ENCODE peak calls at places on chromosomes 4 and X, in four cellular contexts. Z is K562, J is HepG2, X is GM12878. H is an unnamed sample.

GRCh38 chr4:153332936-153333335 is 11.6 kb upstream of the MND1 start:
- DNase-seq in X (no peak), J (no peak), Z (no peak), H (no peak)

GRCh38 chr4:76779740-76780459 is 118.0 kb downstream of the SOWAHB start:
- DNase-seq in X (no peak), Z (no peak), J (no peak), H (no peak)

GRCh38 chrX:129227376-129227775 is 295.9 kb downstream of the SMARCA1 start:
- DNase-seq in Z (no peak), J (no peak), X (no peak), H (no peak)

GRCh38 chr4:17189322-17189721 is 290.9 kb upstream of the LDB2 start:
- DNase-seq in X (no peak), J (no peak), Z (no peak), H (no peak)

GRCh38 chr4:40300371-40301162 is 34.6 kb upstream of the CHRNA9 start:
- DNase-seq in J (no peak), X (no peak), Z (no peak), H (no peak)

GRCh38 chr4:152009046-152009445 is 248.2 kb upstream of the GATB start:
- DNase-seq in J (no peak), Z (no peak), X (no peak), H (no peak)

GRCh38 chr4:61333490-61333889 is 133.4 kb downstream of the ADGRL3 start:
- DNase-seq in Z (no peak), X (no peak), J (no peak), H (no peak)

GRCh38 chrX:3175659-3176438 is 134.6 kb downstream of the ARSF start:
- DNase-seq in X (no peak), J (no peak), Z (no peak), H (no peak)

GRCh38 chr4:25953740-25954139 is 39.7 kb downstream of the SMIM20 start:
- DNase-seq in J (peak), X (no peak), Z (no peak), H (no peak)

GRCh38 chrX:120522820-120523219 is 37.9 kb downstream of the CUL4B start:
- DNase-seq in J (no peak), X (no peak), Z (no peak), H (no peak)

DNA sequence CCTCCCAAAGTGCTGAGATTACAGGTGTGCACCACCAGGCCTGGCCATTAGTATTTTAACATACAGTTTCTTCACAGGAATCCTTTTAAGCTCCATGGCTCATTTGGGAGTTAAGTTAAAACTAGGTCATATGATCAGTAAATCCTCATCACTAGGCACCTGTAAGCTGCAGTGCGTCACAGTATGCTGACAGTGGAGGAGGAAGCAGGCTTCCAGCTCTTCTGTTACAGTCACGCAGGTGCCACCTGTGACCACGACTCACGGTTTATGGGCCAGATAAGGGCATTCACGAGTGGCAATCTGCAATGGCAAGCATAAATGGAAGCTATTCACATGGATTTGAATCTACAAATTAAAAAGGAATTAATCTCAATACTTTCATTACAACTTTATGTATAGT is 129.4 kb upstream of the BCOR start:
- DNase-seq in X (no peak), J (no peak), Z (no peak), H (no peak)
- TF ChIP-seq JUNB in X (no peak), J (no peak), Z (no peak), H (no peak)

DNA sequence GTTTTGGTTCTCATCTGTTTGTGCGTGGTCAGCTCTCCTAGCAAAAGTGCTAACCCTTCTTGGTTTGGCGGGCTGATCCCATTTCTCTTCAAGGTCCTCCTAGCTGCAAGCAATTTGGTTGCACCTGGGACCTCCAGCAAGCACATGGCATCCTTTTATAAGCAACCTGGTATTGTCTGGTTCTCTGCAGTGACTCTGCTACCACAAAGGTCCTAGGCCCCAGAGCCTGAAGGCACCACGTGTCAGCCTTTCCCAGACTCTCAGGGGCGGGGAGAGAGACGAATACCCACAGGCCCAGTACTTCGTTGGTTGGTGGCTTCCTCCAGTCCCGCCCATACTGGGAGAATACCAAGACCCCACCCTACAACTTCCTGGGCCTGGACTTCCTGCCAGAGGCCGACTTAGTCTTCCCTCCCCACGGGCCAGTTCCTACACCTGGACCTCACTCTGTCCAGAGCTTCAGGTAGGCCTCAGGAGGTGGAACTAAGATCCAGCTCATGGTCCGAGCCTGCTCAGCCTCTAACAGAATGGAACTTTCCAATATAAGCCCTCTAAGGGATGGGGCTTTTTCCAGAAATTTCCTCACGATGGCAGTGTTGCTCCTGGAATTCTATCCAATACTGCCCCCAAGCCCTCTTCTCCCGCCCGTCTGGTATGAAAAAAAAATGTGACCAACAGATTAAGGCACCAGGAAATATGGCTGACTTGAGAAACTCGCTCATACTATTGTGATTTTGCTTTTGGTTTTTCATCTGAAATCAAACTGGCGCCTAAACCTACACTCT is 192.5 kb upstream of the STK26 start:
- DNase-seq in X (peak), J (peak), Z (peak), H (peak)
- TF ChIP-seq POLR2AphosphoS5 in X (peak), J (peak), Z (no peak), H (peak)

DNA sequence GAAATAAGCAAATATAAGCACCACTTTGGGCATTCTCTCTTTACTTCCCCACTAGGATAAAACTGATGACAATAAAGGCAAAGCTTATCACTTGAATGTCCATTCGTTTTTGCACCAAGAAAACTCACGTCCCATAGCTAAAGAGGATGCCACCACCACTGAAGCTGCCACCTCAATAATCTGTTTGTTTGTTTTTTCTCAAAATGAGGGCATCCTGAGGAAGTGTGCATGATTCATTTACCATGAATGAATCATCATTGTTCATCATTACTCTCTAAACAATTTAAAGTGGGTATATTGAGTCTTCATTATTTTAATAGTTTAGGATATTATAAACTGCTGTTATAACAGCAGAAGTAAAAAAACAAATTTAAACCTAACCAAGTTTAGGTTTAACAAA is 168.2 kb downstream of the DCTD start:
- DNase-seq in X (no peak), Z (no peak), J (no peak), H (no peak)
- TF ChIP-seq JUNB in X (no peak), Z (no peak), J (no peak), H (no peak)

DNA sequence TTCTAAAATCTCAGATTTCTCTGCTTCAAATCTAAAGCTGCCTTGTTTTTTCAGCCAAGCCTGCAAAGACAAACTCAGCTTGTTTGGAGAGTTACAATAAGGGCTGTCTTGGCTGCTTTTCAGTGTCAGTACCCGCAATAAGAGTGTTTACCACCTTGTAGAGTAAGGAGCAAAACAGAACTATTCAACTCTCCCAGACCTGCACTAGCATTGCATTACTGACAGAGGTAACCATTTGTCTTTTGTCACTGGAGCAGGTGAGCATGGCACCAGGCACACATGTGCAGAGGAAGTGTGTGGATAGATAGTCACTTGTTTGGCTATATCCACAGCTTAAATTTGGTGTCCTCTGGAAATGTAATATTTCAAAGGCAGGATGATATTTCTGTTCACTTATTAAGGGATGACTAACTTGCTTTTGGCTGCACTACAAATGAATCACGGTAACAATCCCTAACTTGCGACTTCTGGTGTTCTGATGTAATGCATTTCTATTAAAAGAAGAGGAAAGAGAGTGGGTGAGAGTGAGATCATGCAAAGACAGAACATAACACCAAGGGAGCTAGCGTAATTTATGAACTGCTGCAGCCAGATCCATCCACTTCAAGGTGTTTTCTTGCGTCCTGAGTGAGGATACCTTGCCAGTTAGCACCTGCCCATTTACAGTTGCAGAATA is 38.6 kb downstream of the PTCHD1 start:
- DNase-seq in J (no peak), Z (no peak), X (no peak), H (no peak)
- TF ChIP-seq POLR2AphosphoS5 in J (no peak), Z (no peak), X (no peak), H (no peak)

GRCh38 chrX:51694254-51694653 is 11.6 kb upstream of the CENPVL2 start:
- DNase-seq in Z (no peak), X (no peak), J (no peak), H (no peak)
- TF ChIP-seq JUNB in Z (no peak), X (no peak), J (no peak), H (no peak)